ENCODE peak calls at places on chromosome 13, in seven cellular contexts. Z is cerebellar cortex; F is CD4-positive, alpha-beta memory T cell; P is activated CD4-positive, alpha-beta T cell treated with anti-CD3 and anti-CD28 coated beads, Interleukin-2, amount 50 U/mL, for 1 hour; T is heart left ventricle; S is Calu3; V is germinal center. I is an unnamed sample.

GRCh38 chr13:28630864-28631263 is 28.1 kb upstream of the POMP start:
- DNase-seq in Z (no peak), F (no peak), P (no peak), T (no peak), S (no peak), V (no peak), I (no peak)

GRCh38 chr13:30719521-30719914 is 15.8 kb upstream of the ALOX5AP start:
- DNase-seq in Z (no peak), F (no peak), P (no peak), T (no peak), S (no peak), V (no peak), I (no peak)

GRCh38 chr13:48515732-48516131 is 17.1 kb downstream of the RCBTB2 start:
- DNase-seq in Z (no peak), F (no peak), P (no peak), T (no peak), S (no peak), V (no peak), I (no peak)

GRCh38 chr13:37495046-37495445 is 103.5 kb downstream of the POSTN start:
- DNase-seq in Z (no peak), F (no peak), P (no peak), T (no peak), S (no peak), V (no peak), I (no peak)

GRCh38 chr13:30409911-30410704 is 12.2 kb upstream of the UBE2L5 start:
- DNase-seq in Z (peak; percentile 16), F (no peak), P (no peak), T (peak; percentile 43), S (no peak), V (no peak), I (no peak)

GRCh38 chr13:23599083-23599925 is 29.1 kb downstream of the TNFRSF19 start:
- DNase-seq in Z (no peak), F (no peak), P (no peak), T (no peak), S (peak; percentile 41), V (no peak), I (no peak)

GRCh38 chr13:43331676-43332075 is 308.3 kb downstream of the DNAJC15 start:
- DNase-seq in Z (peak; percentile 19), F (no peak), P (no peak), T (no peak), S (no peak), V (no peak), I (no peak)

GRCh38 chr13:35720290-35720689 is 243.8 kb upstream of the MAB21L1 start:
- DNase-seq in Z (no peak), F (no peak), P (no peak), T (no peak), S (no peak), V (no peak), I (no peak)

GRCh38 chr13:114087430-114087829 is 45.0 kb downstream of the RASA3 start:
- DNase-seq in Z (no peak), F (no peak), P (no peak), T (no peak), S (no peak), V (no peak), I (peak; percentile 2)

GRCh38 chr13:109647046-109647445 is 139.3 kb downstream of the IRS2 start:
- DNase-seq in Z (no peak), F (no peak), P (no peak), T (no peak), S (peak; percentile 42), V (no peak), I (no peak)

GRCh38 chr13:35157143-35157755 is 215.2 kb downstream of the NBEA start:
- DNase-seq in Z (peak; percentile 82), F (no peak), P (no peak), T (no peak), S (peak; percentile 30), V (peak; percentile 20), I (peak; percentile 13)

GRCh38 chr13:109779074-109779473 is 7.3 kb downstream of the IRS2 start:
- DNase-seq in Z (no peak), F (peak; percentile 81), P (peak; percentile 61), T (no peak), S (no peak), V (no peak), I (peak; percentile 33)

GRCh38 chr13:40126301-40127085 is 471.0 kb downstream of the COG6 start:
- DNase-seq in Z (no peak), F (no peak), P (no peak), T (no peak), S (no peak), V (peak; percentile 38), I (no peak)

GRCh38 chr13:26498524-26499208 is 58.8 kb upstream of the WASF3 start:
- DNase-seq in Z (peak; percentile 71), F (no peak), P (no peak), T (no peak), S (no peak), V (no peak), I (no peak)

GRCh38 chr13:112465251-112466131 is 89.3 kb downstream of the SPACA7 start:
- DNase-seq in Z (no peak), F (no peak), P (no peak), T (no peak), S (no peak), V (no peak), I (no peak)

GRCh38 chr13:110012102-110012739 is 225.8 kb upstream of the IRS2 start:
- DNase-seq in Z (no peak), F (no peak), P (no peak), T (no peak), S (peak; percentile 22), V (no peak), I (no peak)

GRCh38 chr13:21526707-21527454 is 67.8 kb upstream of the ZDHHC20 start:
- DNase-seq in Z (no peak), F (no peak), P (no peak), T (no peak), S (no peak), V (no peak), I (no peak)

GRCh38 chr13:44667950-44668349 is 91.8 kb upstream of the TSC22D1 start:
- DNase-seq in Z (no peak), F (no peak), P (no peak), T (no peak), S (no peak), V (no peak), I (no peak)

GRCh38 chr13:61136101-61136500 is 279.5 kb downstream of the PCDH20 start:
- DNase-seq in Z (no peak), F (no peak), P (no peak), T (no peak), S (no peak), V (no peak), I (no peak)

GRCh38 chr13:98239156-98240076 is 62.3 kb upstream of the RNF113B start:
- DNase-seq in Z (no peak), F (no peak), P (no peak), T (no peak), S (no peak), V (no peak), I (no peak)

GRCh38 chr13:95677564-95678386 is 836 bp downstream of the DNAJC3 start:
- DNase-seq in Z (peak; percentile 16), F (peak; percentile 8), P (no peak), T (no peak), S (no peak), V (no peak), I (no peak)

GRCh38 chr13:109344552-109345157 is 441.7 kb downstream of the IRS2 start:
- DNase-seq in Z (no peak), F (no peak), P (no peak), T (no peak), S (no peak), V (no peak), I (no peak)

GRCh38 chr13:102333320-102334181 is 68.3 kb downstream of the FGF14 start:
- DNase-seq in Z (peak; percentile 51), F (no peak), P (no peak), T (no peak), S (no peak), V (no peak), I (no peak)

GRCh38 chr13:98225036-98225940 is 48.2 kb upstream of the RNF113B start:
- DNase-seq in Z (no peak), F (no peak), P (no peak), T (no peak), S (no peak), V (no peak), I (no peak)

GRCh38 chr13:78909276-78909675 is 250.3 kb upstream of the OBI1 start:
- DNase-seq in Z (no peak), F (no peak), P (no peak), T (no peak), S (no peak), V (no peak), I (no peak)

GRCh38 chr13:40994581-40995230 is 24.4 kb downstream of the ELF1 start:
- DNase-seq in Z (no peak), F (no peak), P (no peak), T (no peak), S (no peak), V (no peak), I (no peak)

GRCh38 chr13:49253310-49253709 is 5.6 kb downstream of the CDADC1 start:
- DNase-seq in Z (no peak), F (no peak), P (no peak), T (no peak), S (no peak), V (no peak), I (no peak)

GRCh38 chr13:111082240-111082639 is 32.9 kb upstream of the ARHGEF7 start:
- DNase-seq in Z (no peak), F (no peak), P (no peak), T (no peak), S (no peak), V (no peak), I (no peak)

GRCh38 chr13:21232196-21232595 is 55.7 kb downstream of the MRPL57 start:
- DNase-seq in Z (no peak), F (no peak), P (no peak), T (peak; percentile 32), S (no peak), V (no peak), I (no peak)

GRCh38 chr13:112940236-112940635 is 28.8 kb upstream of the MCF2L start:
- DNase-seq in Z (peak; percentile 98), F (no peak), P (no peak), T (no peak), S (no peak), V (no peak), I (no peak)

GRCh38 chr13:77979721-77980377 is 61.2 kb upstream of the EDNRB start:
- DNase-seq in Z (no peak), F (no peak), P (no peak), T (no peak), S (no peak), V (no peak), I (no peak)

GRCh38 chr13:111967572-111968201 is 99.3 kb upstream of the SOX1 start:
- DNase-seq in Z (peak; percentile 6), F (no peak), P (no peak), T (no peak), S (no peak), V (no peak), I (no peak)

GRCh38 chr13:31978021-31978420 is 53.6 kb upstream of the FRY start:
- DNase-seq in Z (no peak), F (no peak), P (no peak), T (no peak), S (no peak), V (no peak), I (no peak)

GRCh38 chr13:73835138-73835721 is 299.0 kb downstream of the KLF12 start:
- DNase-seq in Z (peak; percentile 60), F (peak; percentile 48), P (no peak), T (no peak), S (no peak), V (peak; percentile 60), I (no peak)

I was measured in stimulated activated naive CD8-positive, alpha-beta T cell treated with anti-CD3 and anti-CD28 coated beads, Interleukin-15, Interleukin-2, amounts not matched to agents 100 U/mL and 50 U/mL, for 24 hours.